ENCODE peak calls at places on chromosomes 6 and 20, in eight cellular contexts. L is naive thymus-derived CD8-positive, alpha-beta T cell; C is fibroblast of the conjunctiva; B is B cell; S is NCI-H2171 treated with DMSO at 0.1 percent for 48 hours; M is endothelial cell; Z is H54; I is activated CD4-positive, alpha-beta T cell treated with anti-CD3 and anti-CD28 coated beads, Interleukin-2, amount 50 U/mL, for 48 hours. E is an unnamed sample.

GRCh38 chr6:81906041-81906440 is 153.6 kb upstream of the TENT5A start:
- DNase-seq in L (no peak), C (no peak), B (no peak), S (no peak), M (no peak), Z (no peak), I (no peak), E (no peak)

GRCh38 chr6:1635305-1636010 is 25.7 kb downstream of the FOXC1 start:
- DNase-seq in L (no peak), C (no peak), B (no peak), S (no peak), M (no peak), Z (no peak), I (no peak), E (no peak)

GRCh38 chr6:159608961-159609673 is 83.9 kb downstream of the SOD2 start:
- DNase-seq in L (no peak), C (no peak), B (peak; percentile 28), S (no peak), M (peak; percentile 52), Z (peak; percentile 8), I (peak; percentile 29), E (peak; percentile 52)

GRCh38 chr6:34512738-34513115 is 43.4 kb downstream of the SPDEF start:
- DNase-seq in L (no peak), C (no peak), B (no peak), S (no peak), M (no peak), Z (no peak), I (no peak), E (no peak)

GRCh38 chr6:109896333-109896732 is 81.8 kb upstream of the GPR6 start:
- DNase-seq in L (no peak), C (no peak), B (no peak), S (no peak), M (no peak), Z (no peak), I (no peak), E (no peak)

GRCh38 chr20:62768815-62769287 is 27.4 kb upstream of the MRGBP start:
- DNase-seq in L (no peak), C (no peak), B (no peak), S (no peak), M (no peak), Z (peak; percentile 47), I (no peak), E (no peak)

GRCh38 chr20:48275325-48275724 is 490.0 kb upstream of the SULF2 start:
- DNase-seq in L (no peak), C (no peak), B (no peak), S (peak; percentile 45), M (no peak), Z (no peak), I (no peak), E (no peak)

GRCh38 chr20:31452575-31452974 is 12.1 kb downstream of the DEFB123 start:
- DNase-seq in L (no peak), C (no peak), B (no peak), S (no peak), M (no peak), Z (no peak), I (no peak), E (no peak)

GRCh38 chr6:117264487-117265424 is 602 bp upstream of the VGLL2 start:
- DNase-seq in L (no peak), C (no peak), B (no peak), S (no peak), M (peak; percentile 25), Z (no peak), I (peak; percentile 27), E (peak; percentile 51)

GRCh38 chr20:13587370-13587769 is 51.4 kb downstream of the TASP1 start:
- DNase-seq in L (no peak), C (no peak), B (no peak), S (no peak), M (no peak), Z (no peak), I (no peak), E (no peak)

GRCh38 chr6:5204340-5204739 is 56.4 kb downstream of the LYRM4 start:
- DNase-seq in L (no peak), C (no peak), B (no peak), S (no peak), M (no peak), Z (no peak), I (no peak), E (no peak)

E was measured in D341Med.